ENCODE peak calls at places on chromosome 9, in seven cellular contexts. Z is Calu3, E is activated gamma-delta T cell treated with Interleukin-2 at 50 U/mL for 16 hours, O is iPS DF 19.7, P is naive B cell, L is brain microvascular endothelial cell, D is Panc1. T is an unnamed sample.
A peak's percentile ranks its signal among the peaks of the same experiment; 100 is the strongest.

GRCh38 chr9:18362901-18363685 is 110.9 kb upstream of the ADAMTSL1 start:
- DNase-seq in O (no peak), P (no peak), E (no peak), Z (no peak), L (no peak), D (no peak), T (no peak)

GRCh38 chr9:124297553-124297905 is 39.8 kb downstream of the NEK6 start:
- DNase-seq in Z (peak; percentile 82), D (peak; percentile 43), P (no peak), O (peak; percentile 50), L (peak; percentile 94), E (no peak), T (peak; percentile 72)

GRCh38 chr9:91001146-91001611 is 199.6 kb downstream of the SYK start:
- DNase-seq in P (no peak), Z (peak; percentile 87), O (no peak), L (no peak), D (no peak), E (no peak), T (peak; percentile 61)

GRCh38 chr9:99235069-99235468 is 13.0 kb downstream of the SEC61B start:
- DNase-seq in P (no peak), L (no peak), Z (no peak), E (no peak), D (no peak), O (no peak), T (no peak)

GRCh38 chr9:13970018-13970417 is 343.9 kb downstream of the NFIB start:
- DNase-seq in P (no peak), E (no peak), O (no peak), L (peak; percentile 20), Z (no peak), D (no peak), T (no peak)

GRCh38 chr9:124779368-124780059 is 2.6 kb downstream of the OLFML2A start:
- DNase-seq in O (peak; percentile 72), D (no peak), Z (peak; percentile 32), L (peak; percentile 93), P (no peak), E (no peak), T (peak; percentile 53)

GRCh38 chr9:107282268-107282667 is 811 bp upstream of the RAD23B start:
- DNase-seq in Z (no peak), O (no peak), E (no peak), L (no peak), P (no peak), D (no peak), T (no peak)

GRCh38 chr9:87862536-87863268 is 20.0 kb upstream of the SPATA31E1 start:
- DNase-seq in P (no peak), L (peak; percentile 84), Z (peak; percentile 73), E (no peak), D (no peak), O (no peak), T (no peak)

GRCh38 chr9:114291886-114292590 is 30.9 kb upstream of the ORM1 start:
- DNase-seq in D (no peak), P (no peak), O (no peak), L (no peak), E (no peak), Z (no peak), T (peak; percentile 30)

GRCh38 chr9:98594551-98595160 is 114.1 kb downstream of the GABBR2 start:
- DNase-seq in P (no peak), Z (no peak), O (no peak), L (no peak), D (no peak), E (no peak), T (no peak)

GRCh38 chr9:110327735-110328134 is 9.9 kb downstream of the TXNDC8 start:
- DNase-seq in O (no peak), P (no peak), L (no peak), E (no peak), Z (no peak), D (no peak), T (no peak)

GRCh38 chr9:81686614-81687520 is 2.5 kb downstream of the TLE1 start:
- DNase-seq in E (peak; percentile 35), L (peak; percentile 71), O (no peak), P (peak; percentile 60), D (no peak), Z (peak; percentile 71), T (peak; percentile 86)

GRCh38 chr9:117205806-117206205 is 209.1 kb downstream of the ASTN2 start:
- DNase-seq in P (no peak), Z (no peak), L (no peak), E (no peak), O (no peak), D (no peak), T (no peak)

GRCh38 chr9:129889936-129890717 is 54.9 kb downstream of the USP20 start:
- DNase-seq in E (peak; percentile 49), Z (no peak), P (peak; percentile 42), D (no peak), L (no peak), O (peak; percentile 61), T (no peak)

GRCh38 chr9:37209431-37210386 is 89.3 kb downstream of the ZCCHC7 start:
- DNase-seq in D (no peak), P (peak; percentile 26), O (no peak), E (no peak), Z (no peak), L (no peak), T (no peak)

GRCh38 chr9:87276851-87277251 is 220.8 kb upstream of the DAPK1 start:
- DNase-seq in E (no peak), O (no peak), P (no peak), Z (no peak), D (no peak), L (peak; percentile 45), T (no peak)

GRCh38 chr9:31519826-31520225 is 864.6 kb upstream of the ACO1 start:
- DNase-seq in O (no peak), P (no peak), L (peak; percentile 7), Z (no peak), D (no peak), E (no peak), T (no peak)

T was measured in ureter.